ENCODE peak calls at places on chromosomes 13 and 19, in five cellular contexts. Q is HTR-8/SVneo, F is activated gamma-delta T cell treated with Interleukin-2 at 50 U/mL for 16 hours, B is T-helper 9 cell, Y is nephron progenitor cell. G is an unnamed sample.

GRCh38 chr13:41458187-41458938 is 1.0 kb downstream of the RGCC start:
- DNase-seq in Q (no peak), F (peak), B (peak), Y (peak), G (peak)

GRCh38 chr13:47146991-47147783 is 250.3 kb upstream of the HTR2A start:
- DNase-seq in Q (no peak), F (no peak), B (no peak), Y (no peak), G (no peak)

GRCh38 chr13:95155504-95155903 is 145.7 kb downstream of the ABCC4 start:
- DNase-seq in Q (no peak), F (no peak), B (no peak), Y (no peak), G (no peak)

GRCh38 chr13:32016631-32017030 is 14.9 kb upstream of the FRY start:
- DNase-seq in Q (no peak), F (no peak), B (no peak), Y (no peak), G (no peak)

GRCh38 chr13:22265563-22265962 is 594.7 kb downstream of the FGF9 start:
- DNase-seq in Q (no peak), F (no peak), B (no peak), Y (no peak), G (no peak)

GRCh38 chr13:24511824-24512207 is 762 bp downstream of the PARP4 start:
- DNase-seq in Q (no peak), F (no peak), B (no peak), Y (no peak), G (no peak)

GRCh38 chr13:107585466-107585865 is 629.9 kb downstream of the LIG4 start:
- DNase-seq in Q (no peak), F (no peak), B (no peak), Y (no peak), G (no peak)

GRCh38 chr19:56153507-56153906 is 12.4 kb downstream of the ZNF444 start:
- DNase-seq in Q (no peak), F (no peak), B (no peak), Y (peak), G (no peak)

GRCh38 chr19:18304194-18304495 is 18.7 kb downstream of the LSM4 start:
- DNase-seq in Q (no peak), F (no peak), B (no peak), Y (no peak), G (peak)

GRCh38 chr13:92224052-92224821 is 825.8 kb downstream of the GPC5 start:
- DNase-seq in Q (peak), F (no peak), B (no peak), Y (no peak), G (no peak)

GRCh38 chr13:29907670-29908069 is 57.3 kb upstream of the UBL3 start:
- DNase-seq in Q (no peak), F (no peak), B (no peak), Y (no peak), G (no peak)

GRCh38 chr19:3503036-3503572 is 2.6 kb upstream of the DOHH start:
- DNase-seq in Q (no peak), F (no peak), B (no peak), Y (no peak), G (no peak)

GRCh38 chr19:19297759-19298158 is 22.6 kb downstream of the SUGP1 start:
- DNase-seq in Q (no peak), F (no peak), B (no peak), Y (no peak), G (no peak)